ENCODE peak calls at places on chromosomes 11 and 22, in nine cellular contexts. J, P, I, Z, M, S, R, H and K are unnamed samples.

GRCh38 chr11:85955531-85955930 is 100.3 kb downstream of the CCDC83 start:
- DNase-seq in J (no peak), P (no peak), I (peak; percentile 78), Z (no peak), M (no peak), S (no peak), R (no peak), H (no peak), K (no peak)

GRCh38 chr11:118845369-118845768 is 38.3 kb upstream of the CXCR5 start:
- DNase-seq in J (peak; percentile 55), P (no peak), I (peak; percentile 70), Z (no peak), M (no peak), S (peak; percentile 74), R (no peak), H (no peak), K (no peak)

GRCh38 chr11:90204832-90205646 is 17.8 kb downstream of the CHORDC1 start:
- DNase-seq in J (peak; percentile 11), P (no peak), I (peak; percentile 82), Z (no peak), M (peak; percentile 32), S (peak; percentile 63), R (peak; percentile 90), H (no peak), K (peak; percentile 53)

GRCh38 chr11:103659138-103659734 is 377.2 kb upstream of the DDI1 start:
- DNase-seq in J (no peak), P (no peak), I (peak; percentile 33), Z (no peak), M (no peak), S (no peak), R (peak; percentile 66), H (no peak), K (no peak)

GRCh38 chr11:40445391-40445790 is 1014.1 kb downstream of the LRRC4C start:
- DNase-seq in J (no peak), P (no peak), I (no peak), Z (no peak), M (no peak), S (no peak), R (no peak), H (no peak), K (no peak)

GRCh38 chr11:68052137-68052873 is 13.5 kb downstream of the TCIRG1 start:
- DNase-seq in J (no peak), P (no peak), I (no peak), Z (no peak), M (no peak), S (no peak), R (no peak), H (no peak), K (no peak)

GRCh38 chr22:36065775-36066544 is 37.3 kb upstream of the RBFOX2 start:
- DNase-seq in J (peak; percentile 85), P (peak; percentile 89), I (peak; percentile 93), Z (peak; percentile 86), M (peak; percentile 89), S (peak; percentile 66), R (peak; percentile 76), H (peak; percentile 82), K (peak; percentile 82)

GRCh38 chr11:1053121-1053901 is 16.8 kb upstream of the MUC6 start:
- DNase-seq in J (no peak), P (no peak), I (peak; percentile 35), Z (no peak), M (no peak), S (no peak), R (no peak), H (no peak), K (no peak)

GRCh38 chr11:77094841-77095365 is 7.7 kb upstream of the OMP start:
- DNase-seq in J (no peak), P (no peak), I (no peak), Z (no peak), M (no peak), S (no peak), R (no peak), H (no peak), K (no peak)

GRCh38 chr22:48146426-48146825 is 1384.0 kb downstream of the TBC1D22A start:
- DNase-seq in J (no peak), P (no peak), I (no peak), Z (no peak), M (no peak), S (no peak), R (no peak), H (no peak), K (no peak)

GRCh38 chr11:46413755-46414465 is 22.3 kb upstream of the CHRM4 start:
- DNase-seq in J (no peak), P (no peak), I (no peak), Z (no peak), M (peak; percentile 57), S (no peak), R (no peak), H (no peak), K (peak; percentile 81)

GRCh38 chr22:45709866-45710265 is 38.2 kb downstream of the ATXN10 start:
- DNase-seq in J (no peak), P (no peak), I (peak; percentile 45), Z (no peak), M (no peak), S (no peak), R (no peak), H (no peak), K (no peak)

GRCh38 chr22:48536691-48537591 is 1290.7 kb downstream of the BRD1 start:
- DNase-seq in J (no peak), P (no peak), I (no peak), Z (no peak), M (no peak), S (no peak), R (no peak), H (peak; percentile 68), K (no peak)

GRCh38 chr11:65116370-65117205 is 913 bp downstream of the ZNHIT2 start:
- DNase-seq in J (peak; percentile 85), P (no peak), I (peak; percentile 65), Z (no peak), M (no peak), S (peak; percentile 74), R (peak; percentile 82), H (no peak), K (peak; percentile 48)

GRCh38 chr11:114284021-114284420 is 12.2 kb upstream of the NNMT start:
- DNase-seq in J (no peak), P (peak; percentile 34), I (no peak), Z (no peak), M (no peak), S (no peak), R (no peak), H (no peak), K (no peak)

GRCh38 chr11:46801694-46802093 is 44.4 kb downstream of the CKAP5 start:
- DNase-seq in J (no peak), P (no peak), I (no peak), Z (no peak), M (no peak), S (no peak), R (no peak), H (no peak), K (no peak)

GRCh38 chr11:95566151-95566670 is 223.4 kb downstream of the FAM76B start:
- DNase-seq in J (no peak), P (no peak), I (no peak), Z (no peak), M (no peak), S (no peak), R (no peak), H (no peak), K (no peak)

GRCh38 chr22:31846161-31847115 is 92.6 kb downstream of the DEPDC5 start:
- DNase-seq in J (peak; percentile 32), P (no peak), I (peak; percentile 83), Z (no peak), M (peak; percentile 8), S (peak; percentile 29), R (peak; percentile 77), H (no peak), K (no peak)

GRCh38 chr11:69637956-69638871 is 2.7 kb upstream of the CCND1 start:
- DNase-seq in J (no peak), P (peak; percentile 50), I (peak; percentile 79), Z (peak; percentile 52), M (peak; percentile 48), S (no peak), R (no peak), H (no peak), K (no peak)

GRCh38 chr22:38455530-38456271 is 702 bp upstream of the KCNJ4 start:
- DNase-seq in J (peak; percentile 51), P (no peak), I (peak; percentile 37), Z (no peak), M (no peak), S (peak; percentile 41), R (no peak), H (no peak), K (peak; percentile 28)

GRCh38 chr11:57251037-57251436 is 14.0 kb upstream of the APLNR start:
- DNase-seq in J (no peak), P (no peak), I (no peak), Z (no peak), M (no peak), S (no peak), R (no peak), H (no peak), K (no peak)

GRCh38 chr11:46256540-46257001 is 20.9 kb upstream of the CREB3L1 start:
- DNase-seq in J (no peak), P (no peak), I (no peak), Z (no peak), M (no peak), S (no peak), R (no peak), H (no peak), K (no peak)

GRCh38 chr11:132142554-132142953 is 772.1 kb downstream of the NTM start:
- DNase-seq in J (no peak), P (no peak), I (no peak), Z (no peak), M (no peak), S (no peak), R (no peak), H (no peak), K (no peak)

GRCh38 chr11:2796091-2796490 is 89.5 kb downstream of the CDKN1C start:
- DNase-seq in J (peak; percentile 3), P (no peak), I (no peak), Z (peak; percentile 9), M (no peak), S (no peak), R (no peak), H (no peak), K (no peak)

GRCh38 chr22:37639070-37639760 is at the start of gene SH3BP1:
- DNase-seq in J (peak; percentile 76), P (no peak), I (peak; percentile 35), Z (peak; percentile 68), M (no peak), S (peak; percentile 68), R (peak; percentile 85), H (no peak), K (no peak)

GRCh38 chr11:76668362-76669155 is 2.0 kb downstream of the LRRC32 start:
- DNase-seq in J (no peak), P (no peak), I (no peak), Z (no peak), M (no peak), S (no peak), R (no peak), H (no peak), K (no peak)

GRCh38 chr11:36431429-36432092 is 78.5 kb downstream of the TRAF6 start:
- DNase-seq in J (peak; percentile 80), P (peak; percentile 75), I (peak; percentile 99), Z (peak; percentile 52), M (peak; percentile 95), S (peak; percentile 56), R (no peak), H (no peak), K (no peak)

GRCh38 chr11:2541881-2542361 is 97.1 kb downstream of the KCNQ1 start:
- DNase-seq in J (peak; percentile 1), P (no peak), I (no peak), Z (peak; percentile 9), M (no peak), S (no peak), R (no peak), H (no peak), K (no peak)

GRCh38 chr11:28701760-28702449 is 593.7 kb downstream of the METTL15 start:
- DNase-seq in J (no peak), P (peak; percentile 73), I (no peak), Z (no peak), M (peak; percentile 71), S (no peak), R (no peak), H (no peak), K (no peak)

GRCh38 chr22:30902496-30903357 is 65.8 kb downstream of the MORC2 start:
- DNase-seq in J (no peak), P (no peak), I (no peak), Z (no peak), M (no peak), S (peak; percentile 49), R (no peak), H (no peak), K (no peak)

GRCh38 chr11:19947521-19948114 is 212.7 kb downstream of the DBX1 start:
- DNase-seq in J (no peak), P (no peak), I (no peak), Z (no peak), M (no peak), S (no peak), R (no peak), H (no peak), K (no peak)